ENCODE peak calls at places on chromosomes 7 and 10, in ten cellular contexts. One of them, this sample, is unnamed.

GRCh38 chr10:116848912-116849270 is 408 bp upstream of the ENO4 start:
- DNase-seq in A549: no peak
- DNase-seq in SK-N-SH: no peak
- DNase-seq in endothelial cell of umbilical vein: no peak
- DNase-seq in WTC11: no peak
- DNase-seq in HCT116: no peak
- DNase-seq in K562: no peak
- DNase-seq in HepG2: no peak
- DNase-seq in H1: no peak
- DNase-seq in GM12878: no peak
- DNase-seq in this sample: no peak

GRCh38 chr10:33559105-33559504 is 224.6 kb upstream of the NRP1 start:
- DNase-seq in A549: peak
- DNase-seq in SK-N-SH: peak
- DNase-seq in endothelial cell of umbilical vein: no peak
- DNase-seq in WTC11: no peak
- DNase-seq in HCT116: no peak
- DNase-seq in K562: no peak
- DNase-seq in HepG2: no peak
- DNase-seq in H1: no peak
- DNase-seq in GM12878: no peak
- DNase-seq in this sample: no peak

GRCh38 chr10:47367646-47368045 is 16.4 kb downstream of the ZNF488 start:
- DNase-seq in A549: no peak
- DNase-seq in SK-N-SH: no peak
- DNase-seq in endothelial cell of umbilical vein: no peak
- DNase-seq in WTC11: no peak
- DNase-seq in HCT116: no peak
- DNase-seq in K562: no peak
- DNase-seq in HepG2: no peak
- DNase-seq in H1: no peak
- DNase-seq in GM12878: no peak
- DNase-seq in this sample: no peak

GRCh38 chr7:6385110-6385792 is 62.5 kb downstream of the DAGLB start:
- DNase-seq in A549: peak
- DNase-seq in SK-N-SH: no peak
- DNase-seq in endothelial cell of umbilical vein: peak
- DNase-seq in WTC11: no peak
- DNase-seq in HCT116: peak
- DNase-seq in K562: no peak
- DNase-seq in HepG2: peak
- DNase-seq in H1: no peak
- DNase-seq in GM12878: no peak
- DNase-seq in this sample: no peak

GRCh38 chr10:117477961-117478670 is 64.4 kb upstream of the EMX2 start:
- DNase-seq in A549: peak
- DNase-seq in SK-N-SH: no peak
- DNase-seq in endothelial cell of umbilical vein: peak
- DNase-seq in WTC11: no peak
- DNase-seq in HCT116: peak
- DNase-seq in K562: peak
- DNase-seq in HepG2: no peak
- DNase-seq in H1: no peak
- DNase-seq in GM12878: no peak
- DNase-seq in this sample: peak

GRCh38 chr7:155808551-155809331 is 3.5 kb downstream of the SHH start:
- DNase-seq in A549: peak
- DNase-seq in SK-N-SH: no peak
- DNase-seq in endothelial cell of umbilical vein: no peak
- DNase-seq in WTC11: no peak
- DNase-seq in HCT116: no peak
- DNase-seq in K562: no peak
- DNase-seq in HepG2: peak
- DNase-seq in H1: no peak
- DNase-seq in GM12878: no peak
- DNase-seq in this sample: peak

GRCh38 chr10:92241158-92241500 is 49.7 kb downstream of the CPEB3 start:
- DNase-seq in A549: peak
- DNase-seq in SK-N-SH: peak
- DNase-seq in endothelial cell of umbilical vein: no peak
- DNase-seq in WTC11: no peak
- DNase-seq in HCT116: no peak
- DNase-seq in K562: peak
- DNase-seq in HepG2: peak
- DNase-seq in H1: no peak
- DNase-seq in GM12878: no peak
- DNase-seq in this sample: peak

GRCh38 chr7:150327308-150327707 is 4.0 kb upstream of the ACTR3C start:
- DNase-seq in A549: no peak
- DNase-seq in SK-N-SH: no peak
- DNase-seq in endothelial cell of umbilical vein: no peak
- DNase-seq in WTC11: no peak
- DNase-seq in HCT116: no peak
- DNase-seq in K562: no peak
- DNase-seq in HepG2: no peak
- DNase-seq in H1: no peak
- DNase-seq in GM12878: no peak
- DNase-seq in this sample: no peak

GRCh38 chr10:79022565-79023488 is 45.9 kb upstream of the ZMIZ1 start:
- DNase-seq in A549: peak
- DNase-seq in SK-N-SH: peak
- DNase-seq in endothelial cell of umbilical vein: peak
- DNase-seq in WTC11: peak
- DNase-seq in HCT116: peak
- DNase-seq in K562: peak
- DNase-seq in HepG2: peak
- DNase-seq in H1: no peak
- DNase-seq in GM12878: peak
- DNase-seq in this sample: peak

GRCh38 chr7:92833766-92834605 is 2.4 kb downstream of the CDK6 start:
- DNase-seq in A549: peak
- DNase-seq in SK-N-SH: peak
- DNase-seq in endothelial cell of umbilical vein: peak
- DNase-seq in WTC11: peak
- DNase-seq in HCT116: no peak
- DNase-seq in K562: peak
- DNase-seq in HepG2: peak
- DNase-seq in H1: no peak
- DNase-seq in GM12878: no peak
- DNase-seq in this sample: peak

GRCh38 chr10:130214431-130214830 is 78.2 kb downstream of the GLRX3 start:
- DNase-seq in A549: no peak
- DNase-seq in SK-N-SH: no peak
- DNase-seq in endothelial cell of umbilical vein: no peak
- DNase-seq in WTC11: no peak
- DNase-seq in HCT116: no peak
- DNase-seq in K562: no peak
- DNase-seq in HepG2: no peak
- DNase-seq in H1: no peak
- DNase-seq in GM12878: no peak
- DNase-seq in this sample: no peak

DNA sequence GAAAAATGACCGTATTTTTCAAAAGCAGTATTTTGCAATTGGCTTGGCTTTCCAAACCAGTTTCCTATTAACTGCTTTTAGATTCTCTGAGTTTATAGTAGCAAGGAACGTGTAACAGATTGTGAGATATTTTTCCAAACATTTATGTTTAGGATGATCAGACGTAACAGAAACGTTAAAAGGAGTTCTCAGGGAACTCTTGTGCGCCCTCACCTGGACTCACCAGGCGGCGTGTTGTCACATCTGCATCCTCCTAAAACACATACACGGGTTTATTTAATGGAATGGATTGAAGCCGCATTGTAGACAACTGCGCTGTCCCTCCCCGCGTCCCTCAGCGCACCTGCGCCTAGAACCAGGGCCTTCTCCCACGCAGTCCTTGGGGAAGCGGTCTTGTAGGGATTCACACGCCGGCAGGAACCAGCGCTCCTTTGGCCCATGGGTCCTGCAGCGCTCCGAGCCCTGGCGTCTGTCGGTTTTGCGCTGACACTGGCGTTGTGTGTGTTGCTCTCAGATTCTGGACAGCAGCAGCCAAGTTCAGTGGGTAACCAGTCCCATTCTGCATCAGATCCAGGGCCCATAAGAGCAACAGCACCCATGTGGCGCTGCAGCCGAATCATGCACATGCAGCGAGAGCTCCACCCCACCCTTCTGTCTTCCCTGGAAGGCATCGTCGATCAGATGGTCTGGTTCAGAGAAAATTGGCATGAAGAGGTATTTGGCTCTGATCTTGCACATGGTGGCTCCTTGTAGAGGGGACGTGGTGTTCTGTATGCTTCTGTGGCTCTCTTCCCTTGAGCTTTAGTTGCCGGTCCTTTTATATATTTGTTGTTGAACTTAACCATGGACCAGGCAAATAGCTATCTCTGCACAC is 114.9 kb downstream of the TRRAP start:
- DNase-seq in A549: no peak
- DNase-seq in SK-N-SH: no peak
- DNase-seq in endothelial cell of umbilical vein: no peak
- DNase-seq in WTC11: no peak
- DNase-seq in HCT116: no peak
- DNase-seq in K562: peak
- DNase-seq in HepG2: no peak
- DNase-seq in H1: no peak
- DNase-seq in GM12878: no peak
- DNase-seq in this sample: no peak
- TF ChIP-seq MAX in A549: no peak
- TF ChIP-seq MAX in SK-N-SH: no peak
- TF ChIP-seq MAX in endothelial cell of umbilical vein: no peak
- TF ChIP-seq MAX in WTC11: no peak
- TF ChIP-seq MAX in HCT116: no peak
- TF ChIP-seq MAX in K562: no peak
- TF ChIP-seq MAX in HepG2: no peak
- TF ChIP-seq MAX in H1: no peak
- TF ChIP-seq MAX in GM12878: no peak
- TF ChIP-seq MAX in this sample: no peak

DNA sequence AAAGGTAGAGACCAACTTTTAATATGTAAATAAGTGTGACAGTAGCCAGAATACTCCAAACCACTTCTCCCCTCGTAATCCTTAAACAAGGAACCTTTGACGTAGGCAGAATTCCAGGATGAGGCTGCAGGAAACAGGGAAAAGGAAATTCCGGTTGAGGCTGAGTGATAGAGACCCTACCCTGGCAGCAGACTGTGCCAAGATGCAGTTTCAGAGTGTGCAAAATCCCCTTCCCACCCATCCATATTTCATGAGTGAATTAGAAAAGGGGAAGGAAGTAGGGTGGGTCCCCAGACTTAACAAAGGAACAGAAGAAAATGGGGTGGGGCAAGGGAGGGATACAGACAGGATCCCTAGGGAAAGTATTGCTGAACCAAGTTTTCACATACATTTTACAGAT is 143.0 kb downstream of the RAPGEF5 start:
- DNase-seq in A549: no peak
- DNase-seq in SK-N-SH: no peak
- DNase-seq in endothelial cell of umbilical vein: peak
- DNase-seq in WTC11: no peak
- DNase-seq in HCT116: no peak
- DNase-seq in K562: no peak
- DNase-seq in HepG2: no peak
- DNase-seq in H1: no peak
- DNase-seq in GM12878: no peak
- DNase-seq in this sample: no peak
- TF ChIP-seq MAX in A549: no peak
- TF ChIP-seq MAX in SK-N-SH: no peak
- TF ChIP-seq MAX in endothelial cell of umbilical vein: no peak
- TF ChIP-seq MAX in WTC11: no peak
- TF ChIP-seq MAX in HCT116: no peak
- TF ChIP-seq MAX in K562: no peak
- TF ChIP-seq MAX in HepG2: no peak
- TF ChIP-seq MAX in H1: no peak
- TF ChIP-seq MAX in GM12878: no peak
- TF ChIP-seq MAX in this sample: no peak

GRCh38 chr7:87091487-87092066 is 32.1 kb upstream of the ELAPOR2 start:
- DNase-seq in A549: no peak
- DNase-seq in SK-N-SH: no peak
- DNase-seq in endothelial cell of umbilical vein: no peak
- DNase-seq in WTC11: no peak
- DNase-seq in HCT116: no peak
- DNase-seq in K562: no peak
- DNase-seq in HepG2: no peak
- DNase-seq in H1: no peak
- DNase-seq in GM12878: no peak
- DNase-seq in this sample: no peak
- TF ChIP-seq MAX in A549: no peak
- TF ChIP-seq MAX in SK-N-SH: no peak
- TF ChIP-seq MAX in endothelial cell of umbilical vein: no peak
- TF ChIP-seq MAX in WTC11: no peak
- TF ChIP-seq MAX in HCT116: no peak
- TF ChIP-seq MAX in K562: no peak
- TF ChIP-seq MAX in HepG2: no peak
- TF ChIP-seq MAX in H1: no peak
- TF ChIP-seq MAX in GM12878: no peak
- TF ChIP-seq MAX in this sample: no peak

GRCh38 chr10:58843760-58844159 is 331.1 kb downstream of the BICC1 start:
- DNase-seq in A549: no peak
- DNase-seq in SK-N-SH: no peak
- DNase-seq in endothelial cell of umbilical vein: no peak
- DNase-seq in WTC11: no peak
- DNase-seq in HCT116: no peak
- DNase-seq in K562: no peak
- DNase-seq in HepG2: no peak
- DNase-seq in H1: no peak
- DNase-seq in GM12878: no peak
- DNase-seq in this sample: no peak

GRCh38 chr10:58851606-58852005 is 324.8 kb upstream of the PHYHIPL start:
- DNase-seq in A549: no peak
- DNase-seq in SK-N-SH: no peak
- DNase-seq in endothelial cell of umbilical vein: no peak
- DNase-seq in WTC11: no peak
- DNase-seq in HCT116: no peak
- DNase-seq in K562: no peak
- DNase-seq in HepG2: no peak
- DNase-seq in H1: no peak
- DNase-seq in GM12878: no peak
- DNase-seq in this sample: no peak

GRCh38 chr10:58844680-58845079 is 331.8 kb upstream of the PHYHIPL start:
- DNase-seq in A549: no peak
- DNase-seq in SK-N-SH: no peak
- DNase-seq in endothelial cell of umbilical vein: no peak
- DNase-seq in WTC11: no peak
- DNase-seq in HCT116: no peak
- DNase-seq in K562: no peak
- DNase-seq in HepG2: no peak
- DNase-seq in H1: no peak
- DNase-seq in GM12878: no peak
- DNase-seq in this sample: no peak

GRCh38 chr10:58842860-58843376 is 330.2 kb downstream of the BICC1 start:
- DNase-seq in A549: no peak
- DNase-seq in SK-N-SH: no peak
- DNase-seq in endothelial cell of umbilical vein: no peak
- DNase-seq in WTC11: no peak
- DNase-seq in HCT116: no peak
- DNase-seq in K562: no peak
- DNase-seq in HepG2: no peak
- DNase-seq in H1: no peak
- DNase-seq in GM12878: no peak
- DNase-seq in this sample: no peak

DNA sequence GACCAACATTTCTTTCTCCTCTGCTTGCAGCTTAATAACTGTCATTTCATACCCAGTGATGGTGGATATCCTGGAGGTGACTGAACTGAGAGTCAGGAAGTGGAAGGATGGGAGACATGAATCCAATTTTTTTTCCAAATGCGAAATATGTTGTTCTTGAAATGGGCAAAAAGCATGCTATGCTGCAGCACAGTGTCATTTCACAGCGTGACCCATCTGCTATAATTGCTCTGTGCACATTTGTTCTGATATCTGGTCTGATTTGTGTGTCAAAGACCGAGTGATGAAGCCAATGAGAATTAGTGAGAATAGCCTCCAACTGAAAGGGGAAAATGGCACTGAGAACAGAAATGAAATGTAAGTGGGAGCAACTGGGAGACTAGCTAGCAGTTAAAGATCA is 329.6 kb upstream of the PHYHIPL start:
- DNase-seq in A549: no peak
- DNase-seq in SK-N-SH: no peak
- DNase-seq in endothelial cell of umbilical vein: no peak
- DNase-seq in WTC11: no peak
- DNase-seq in HCT116: no peak
- DNase-seq in K562: no peak
- DNase-seq in HepG2: no peak
- DNase-seq in H1: no peak
- DNase-seq in GM12878: no peak
- DNase-seq in this sample: no peak
- TF ChIP-seq MAX in A549: no peak
- TF ChIP-seq MAX in SK-N-SH: no peak
- TF ChIP-seq MAX in endothelial cell of umbilical vein: no peak
- TF ChIP-seq MAX in WTC11: no peak
- TF ChIP-seq MAX in HCT116: no peak
- TF ChIP-seq MAX in K562: no peak
- TF ChIP-seq MAX in HepG2: no peak
- TF ChIP-seq MAX in H1: no peak
- TF ChIP-seq MAX in GM12878: no peak
- TF ChIP-seq MAX in this sample: no peak

This sample was measured in NB4.